ENCODE peak calls at places on chromosomes 5 and 9, in four cellular contexts. X, I, F and Y are unnamed samples.

GRCh38 chr9:134163374-134164196 is 779 bp downstream of the RNU6ATAC start:
- DNase-seq in X (no peak), F (no peak), I (no peak), Y (peak)

GRCh38 chr5:109199294-109199693 is 210.5 kb downstream of the PJA2 start:
- DNase-seq in X (no peak), I (no peak), F (no peak), Y (no peak)

GRCh38 chr5:64166201-64166959 is 737 bp downstream of the RNF180 start:
- DNase-seq in I (no peak), F (no peak), X (no peak), Y (no peak)

GRCh38 chr5:132228241-132229035 is 785 bp upstream of the P4HA2 start:
- DNase-seq in I (no peak), F (no peak), X (no peak), Y (no peak)

GRCh38 chr9:117796681-117797080 is 92.5 kb downstream of the TLR4 start:
- DNase-seq in F (no peak), X (no peak), I (no peak), Y (no peak)

GRCh38 chr5:91341159-91341558 is 42.0 kb downstream of the ARRDC3 start:
- DNase-seq in F (no peak), I (no peak), X (no peak), Y (no peak)

GRCh38 chr5:6043491-6044310 is 334.6 kb downstream of the MED10 start:
- DNase-seq in X (no peak), F (no peak), I (no peak), Y (no peak)

GRCh38 chr5:138491284-138491648 is 26.0 kb downstream of the EGR1 start:
- DNase-seq in X (no peak), I (no peak), F (no peak), Y (no peak)

GRCh38 chr5:145568581-145568980 is 266.6 kb downstream of the PRELID2 start:
- DNase-seq in X (no peak), I (no peak), F (no peak), Y (no peak)

GRCh38 chr9:81552571-81552970 is 136.8 kb downstream of the TLE1 start:
- DNase-seq in F (no peak), I (no peak), X (no peak), Y (no peak)

GRCh38 chr5:168300377-168301182 is 9.1 kb downstream of the WWC1 start:
- DNase-seq in F (no peak), X (no peak), I (no peak), Y (no peak)

GRCh38 chr5:126445502-126446174 is 22.4 kb downstream of the GRAMD2B start:
- DNase-seq in X (peak), F (no peak), I (no peak), Y (no peak)

GRCh38 chr5:112686675-112687074 is 51.0 kb upstream of the APC start:
- DNase-seq in F (no peak), I (no peak), X (no peak), Y (no peak)

GRCh38 chr5:169875091-169875727 is 105.1 kb downstream of the INSYN2B start:
- DNase-seq in F (no peak), I (no peak), X (no peak), Y (peak)

GRCh38 chr9:113216406-113216805 is 4.7 kb downstream of the FKBP15 start:
- DNase-seq in X (no peak), I (no peak), F (no peak), Y (no peak)

GRCh38 chr5:43106290-43106638 is 14.4 kb upstream of the ZNF131 start:
- DNase-seq in F (no peak), I (no peak), X (no peak), Y (no peak)

GRCh38 chr5:169753795-169754194 is 116.7 kb downstream of the DOCK2 start:
- DNase-seq in X (no peak), F (no peak), I (no peak), Y (peak)

GRCh38 chr5:14581333-14581890 is at the start of gene OTULINL:
- DNase-seq in X (peak), I (peak), F (no peak), Y (peak)

GRCh38 chr5:158471179-158471924 is 612.4 kb upstream of the CLINT1 start:
- DNase-seq in X (no peak), I (no peak), F (no peak), Y (no peak)

GRCh38 chr9:83937861-83938455 is 16.7 kb upstream of the KIF27 start:
- DNase-seq in X (peak), F (no peak), I (no peak), Y (peak)

GRCh38 chr5:42858709-42859108 is 47.0 kb upstream of the SELENOP start:
- DNase-seq in F (no peak), X (no peak), I (no peak), Y (no peak)

GRCh38 chr9:86500031-86500430 is 145.8 kb upstream of the TUT7 start:
- DNase-seq in F (no peak), X (no peak), I (no peak), Y (no peak)

GRCh38 chr9:121910491-121911040 is 182.5 kb downstream of the TTLL11 start:
- DNase-seq in F (no peak), I (no peak), X (no peak), Y (no peak)

DNA sequence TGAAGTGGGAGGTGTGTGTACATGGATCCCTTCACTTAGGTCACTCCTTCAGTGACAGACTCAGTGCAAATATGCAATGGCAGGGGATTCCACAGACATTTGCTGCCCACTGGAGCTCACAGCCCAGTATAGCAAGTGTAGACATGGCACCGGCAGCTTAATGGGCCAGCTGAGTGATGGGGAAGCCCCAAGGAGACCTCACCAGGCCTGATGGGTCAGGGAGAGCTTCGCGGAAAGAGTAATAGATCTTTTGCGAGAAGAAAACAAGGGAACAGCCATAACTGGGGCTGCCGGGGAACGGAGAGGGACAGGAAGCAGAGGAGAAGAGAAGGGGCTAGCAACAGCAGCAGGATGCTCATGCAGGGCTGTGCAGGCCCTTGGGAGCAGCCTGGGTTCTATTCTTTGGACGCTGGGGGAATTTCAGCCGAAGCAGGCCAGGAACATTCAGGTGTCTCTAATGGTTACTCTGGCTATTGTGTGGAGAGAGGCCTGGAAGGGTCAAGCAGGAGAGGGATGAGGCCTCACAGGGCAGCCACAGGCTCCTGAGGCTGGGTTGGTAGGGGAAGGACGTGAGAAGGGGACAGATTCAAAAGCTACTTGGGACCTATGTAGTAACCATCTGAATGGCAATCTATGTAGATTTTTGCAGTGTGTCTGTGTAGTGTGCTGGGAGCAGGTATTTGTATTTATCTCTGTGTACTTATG is 27.0 kb downstream of the TCF7 start:
- DNase-seq in I (no peak), X (no peak), F (no peak), Y (no peak)
- TF ChIP-seq POLR2A in I (no peak), X (no peak), F (no peak), Y (no peak)

GRCh38 chr5:95684361-95684760 is 1.6 kb upstream of the SPATA9 start:
- DNase-seq in I (no peak), F (no peak), X (no peak), Y (no peak)

GRCh38 chr5:95686661-95687060 is 3.9 kb upstream of the SPATA9 start:
- DNase-seq in I (no peak), F (no peak), X (no peak), Y (no peak)

GRCh38 chr5:95689680-95690079 is 6.9 kb upstream of the SPATA9 start:
- DNase-seq in I (no peak), F (no peak), X (no peak), Y (no peak)
- TF ChIP-seq CTCF in I (no peak), F (no peak), X (no peak), Y (no peak)

DNA sequence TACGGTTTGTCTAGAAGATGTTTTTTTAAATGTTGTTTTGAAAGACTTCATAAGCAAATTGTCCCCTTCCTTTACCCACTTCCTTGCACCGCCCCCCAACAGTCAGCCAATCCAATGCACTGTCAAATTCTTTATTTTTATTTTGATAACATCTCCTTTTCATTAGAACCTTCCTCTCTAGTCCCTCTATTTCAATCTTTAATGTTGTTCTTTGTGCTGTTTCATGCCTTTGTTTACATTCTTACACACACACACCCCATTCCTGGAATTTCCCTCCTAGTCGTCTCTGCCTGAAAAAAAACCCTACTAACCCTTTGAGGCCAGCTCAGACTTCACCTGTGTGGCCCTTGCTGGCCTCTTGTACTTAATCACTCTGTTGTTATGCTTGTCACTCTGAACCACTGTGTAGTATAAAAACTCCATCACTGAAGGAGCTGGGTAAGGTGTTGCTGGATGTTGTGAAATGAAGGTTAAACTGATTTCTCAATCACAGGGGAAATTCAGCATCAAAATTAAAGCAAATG is 133.4 kb downstream of the UGCG start:
- DNase-seq in I (peak), X (no peak), F (no peak), Y (no peak)
- TF ChIP-seq MAX in I (no peak), X (no peak), F (no peak), Y (no peak)

DNA sequence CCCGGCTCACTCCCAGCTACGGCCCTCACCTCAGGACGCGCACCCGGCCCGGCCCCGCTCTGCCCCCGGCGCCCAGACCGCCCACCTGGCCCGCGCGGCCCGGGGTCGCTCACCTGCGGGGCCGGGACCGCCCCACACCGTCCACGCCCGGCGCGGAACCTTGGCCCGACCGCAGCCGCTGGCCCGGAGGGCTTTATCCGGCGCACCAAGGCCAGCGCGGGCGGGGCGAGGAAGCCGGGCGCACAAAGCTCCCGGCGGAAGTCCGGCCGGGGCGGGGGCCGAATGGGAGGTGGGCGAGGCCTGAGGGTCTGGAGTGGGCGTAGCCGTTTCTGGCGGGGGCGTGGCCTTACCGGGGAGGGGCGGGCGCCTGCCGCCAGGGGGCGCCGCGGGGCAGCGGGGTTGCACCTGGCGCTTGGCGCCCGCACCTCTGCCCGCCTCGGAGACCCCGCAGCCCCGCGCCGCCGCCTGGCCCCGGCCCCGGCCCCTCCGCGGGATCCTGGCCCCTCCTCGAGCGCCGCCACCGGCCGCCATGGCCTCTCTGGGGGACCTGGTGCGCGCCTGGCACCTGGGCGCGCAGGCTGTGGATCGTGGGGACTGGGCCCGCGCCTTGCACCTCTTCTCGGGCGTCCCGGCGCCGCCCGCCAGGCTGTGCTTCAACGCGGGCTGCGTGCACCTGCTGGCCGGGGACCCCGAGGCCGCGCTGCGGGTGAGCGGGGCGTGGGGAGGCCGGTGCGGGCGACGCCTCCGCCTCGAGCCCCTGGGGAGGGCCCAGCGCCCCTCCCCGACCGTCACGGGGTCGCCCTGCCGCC is at the start of the genes EXD3 and NOXA1:
- DNase-seq in F (peak), X (peak), I (peak), Y (peak)
- TF ChIP-seq POLR2A in F (peak), X (no peak), I (no peak), Y (peak)